ENCODE peak calls at places on chromosomes 13 and 19, in five cellular contexts. M is ascending aorta, C is RWPE1, O is adrenal gland, Q is GM13977. S is an unnamed sample.
A peak's percentile ranks its signal among the peaks of the same experiment; 100 is the strongest.

GRCh38 chr19:21698215-21698614 is 69.2 kb downstream of the ZNF100 start:
- DNase-seq in M (no peak), C (no peak), O (no peak), Q (no peak), S (no peak)

GRCh38 chr13:94704347-94705080 is 7.8 kb downstream of the SOX21 start:
- DNase-seq in M (no peak), C (no peak), O (no peak), Q (peak; percentile 16), S (peak; percentile 20)

GRCh38 chr19:33806434-33806881 is 9.8 kb downstream of the KCTD15 start:
- DNase-seq in M (no peak), C (no peak), O (no peak), Q (no peak), S (no peak)

GRCh38 chr19:10919352-10920287 is 8.8 kb downstream of the YIPF2 start:
- DNase-seq in M (no peak), C (no peak), O (no peak), Q (no peak), S (no peak)

GRCh38 chr13:97057196-97057595 is 62.9 kb upstream of the OXGR1 start:
- DNase-seq in M (no peak), C (no peak), O (no peak), Q (no peak), S (no peak)

GRCh38 chr13:61880576-61881283 is 465.1 kb upstream of the PCDH20 start:
- DNase-seq in M (no peak), C (no peak), O (no peak), Q (peak; percentile 37), S (peak; percentile 35)

GRCh38 chr13:45224181-45224580 is 23.3 kb upstream of the KCTD4 start:
- DNase-seq in M (no peak), C (no peak), O (no peak), Q (no peak), S (no peak)

GRCh38 chr19:51783373-51783772 is 11.6 kb upstream of the FPR3 start:
- DNase-seq in M (no peak), C (peak; percentile 29), O (no peak), Q (no peak), S (no peak)

GRCh38 chr13:32165791-32166190 is 134.2 kb downstream of the FRY start:
- DNase-seq in M (peak; percentile 72), C (peak; percentile 16), O (no peak), Q (no peak), S (no peak)

GRCh38 chr13:62296812-62297211 is 881.2 kb upstream of the PCDH20 start:
- DNase-seq in M (no peak), C (no peak), O (no peak), Q (no peak), S (no peak)

GRCh38 chr19:54421521-54421920 is 6.3 kb downstream of the TTYH1 start:
- DNase-seq in M (no peak), C (no peak), O (no peak), Q (no peak), S (no peak)

GRCh38 chr13:35157143-35157755 is 215.2 kb downstream of the NBEA start:
- DNase-seq in M (no peak), C (peak; percentile 38), O (peak; percentile 23), Q (peak; percentile 38), S (peak; percentile 34)

GRCh38 chr19:51660975-51661600 is 14.5 kb upstream of the SIGLEC14 start:
- DNase-seq in M (no peak), C (peak; percentile 29), O (peak; percentile 84), Q (peak; percentile 46), S (peak; percentile 67)

GRCh38 chr13:20828540-20829364 is 55.0 kb upstream of the EEF1AKMT1 start:
- DNase-seq in M (no peak), C (peak; percentile 45), O (peak; percentile 42), Q (peak; percentile 41), S (peak; percentile 34)

GRCh38 chr19:29837448-29837961 is 25.7 kb downstream of the CCNE1 start:
- DNase-seq in M (no peak), C (no peak), O (no peak), Q (peak; percentile 87), S (peak; percentile 82)

GRCh38 chr13:39374741-39375189 is 228.2 kb downstream of the LHFPL6 start:
- DNase-seq in M (no peak), C (no peak), O (no peak), Q (no peak), S (no peak)

GRCh38 chr19:6712692-6713670 is 7.5 kb downstream of the C3 start:
- DNase-seq in M (no peak), C (no peak), O (no peak), Q (no peak), S (peak; percentile 29)

GRCh38 chr19:46080561-46080960 is 39.8 kb upstream of the IGFL4 start:
- DNase-seq in M (no peak), C (no peak), O (no peak), Q (no peak), S (no peak)

GRCh38 chr19:7859766-7860165 is 14.4 kb downstream of the PRR36 start:
- DNase-seq in M (no peak), C (no peak), O (no peak), Q (no peak), S (no peak)

GRCh38 chr13:29713841-29714240 is 118.4 kb upstream of the SLC7A1 start:
- DNase-seq in M (no peak), C (peak; percentile 20), O (no peak), Q (no peak), S (no peak)

DNA sequence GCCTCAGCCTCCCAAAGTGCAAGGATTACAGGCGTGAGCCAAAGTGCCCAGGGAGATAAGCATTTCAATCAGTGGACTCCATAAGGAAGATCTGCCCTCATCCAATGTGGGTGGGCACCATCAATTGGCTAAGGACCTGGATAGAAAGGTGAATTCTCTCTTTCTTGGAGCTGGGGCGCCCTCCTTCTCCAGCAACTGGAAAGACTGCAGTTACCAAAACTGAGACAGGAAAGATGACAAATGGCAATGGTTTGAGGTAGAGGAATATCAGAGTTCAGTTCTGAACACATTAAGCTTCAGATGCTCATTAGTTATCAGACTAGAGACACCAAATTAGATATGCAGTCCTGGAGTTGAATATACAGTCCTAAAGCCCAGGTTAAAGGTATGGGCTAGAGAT is 10.5 kb upstream of the ELF1 start:
- DNase-seq in M (no peak), C (no peak), O (no peak), Q (no peak), S (no peak)
- TF ChIP-seq CTCF in M (no peak), C (no peak), O (no peak), Q (no peak), S (peak; percentile 14)

DNA sequence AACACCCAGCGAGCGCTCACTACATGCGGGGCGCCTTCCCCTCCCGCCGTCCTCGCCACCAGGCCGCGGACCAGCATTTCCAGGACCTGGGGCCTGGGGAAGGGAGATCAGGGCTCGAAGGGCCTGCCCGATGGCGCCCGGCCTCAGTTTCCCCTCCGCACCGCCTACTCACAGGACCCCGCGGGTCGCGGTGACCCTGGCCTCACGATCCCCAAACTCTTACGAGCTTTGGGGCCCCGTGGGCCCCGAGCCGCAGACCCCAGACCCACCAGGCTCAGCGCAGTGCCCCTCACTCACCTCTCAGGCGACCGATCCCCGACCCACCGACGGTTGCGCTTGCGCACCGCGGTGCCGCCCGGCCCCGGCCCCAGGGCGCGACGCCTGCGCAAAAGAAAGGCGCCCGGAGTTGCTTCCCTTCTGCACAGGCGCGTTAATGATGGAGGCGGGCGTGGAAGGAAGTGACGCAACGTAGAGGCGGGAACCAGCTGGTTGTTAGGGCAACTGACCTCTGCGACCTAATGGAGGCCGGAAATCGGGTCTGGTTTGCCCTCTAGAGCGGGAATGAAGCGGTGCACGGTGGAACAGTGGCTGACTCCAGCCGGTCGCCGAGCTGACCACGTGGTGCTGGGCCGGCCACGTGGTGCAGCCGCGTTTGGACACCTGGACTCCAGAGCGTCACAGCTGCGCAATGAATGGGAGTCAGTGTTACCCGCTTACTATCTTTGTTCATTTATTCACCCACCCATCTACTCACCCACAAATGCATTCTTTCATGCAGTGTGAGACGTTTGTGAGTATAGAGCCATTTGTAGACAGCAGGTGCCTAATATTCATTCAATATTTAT is at the start of gene SGTA:
- DNase-seq in M (peak; percentile 99), C (peak; percentile 97), O (peak; percentile 98), Q (peak; percentile 99), S (peak; percentile 98)
- TF ChIP-seq CTCF in M (peak; percentile 41), C (peak; percentile 44), O (peak; percentile 37), Q (peak; percentile 38), S (peak; percentile 38)

DNA sequence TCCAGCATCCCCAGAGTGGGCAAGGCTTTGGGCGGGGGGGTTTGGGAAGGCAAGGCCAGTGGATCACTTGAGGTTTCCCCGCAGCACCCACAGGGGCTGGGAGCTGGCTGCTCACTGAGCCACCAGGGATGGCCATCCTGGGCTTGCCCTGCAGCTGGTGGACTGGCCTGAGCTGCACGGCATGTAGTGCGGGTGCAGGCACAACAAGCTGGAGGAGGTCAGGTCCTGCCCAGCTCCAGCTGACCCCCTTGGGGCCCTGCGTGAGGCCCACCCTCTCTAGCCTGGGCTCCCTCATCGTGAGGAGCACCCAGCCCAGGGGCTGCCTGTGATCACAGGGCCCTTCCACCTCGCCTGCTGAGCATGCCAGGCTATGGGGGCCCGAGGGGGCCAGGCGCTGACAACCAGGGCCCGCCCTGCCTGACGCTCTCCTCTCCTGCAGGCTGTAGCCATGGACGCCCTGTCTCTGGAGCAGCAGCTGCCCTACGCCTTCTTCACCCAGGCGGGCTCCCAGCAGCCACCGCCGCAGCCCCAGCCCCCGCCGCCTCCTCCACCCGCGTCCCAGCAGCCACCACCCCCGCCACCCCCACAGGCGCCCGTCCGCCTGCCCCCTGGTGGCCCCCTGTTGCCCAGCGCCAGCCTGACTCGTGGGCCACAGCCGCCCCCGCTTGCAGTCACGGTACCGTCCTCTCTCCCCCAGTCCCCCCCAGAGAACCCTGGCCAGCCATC is 22.9 kb downstream of the COMP start:
- DNase-seq in M (no peak), C (no peak), O (no peak), Q (no peak), S (no peak)
- TF ChIP-seq CTCF in M (no peak), C (no peak), O (no peak), Q (no peak), S (no peak)

GRCh38 chr13:98129059-98129741 is 13.7 kb upstream of the FARP1 start:
- DNase-seq in M (no peak), C (no peak), O (no peak), Q (no peak), S (no peak)
- TF ChIP-seq CTCF in M (no peak), C (no peak), O (no peak), Q (no peak), S (no peak)

GRCh38 chr13:41848435-41849255 is 112.3 kb downstream of the VWA8 start:
- DNase-seq in M (no peak), C (no peak), O (no peak), Q (no peak), S (no peak)
- TF ChIP-seq CTCF in M (peak; percentile 13), C (no peak), O (no peak), Q (no peak), S (no peak)

GRCh38 chr13:54187461-54187860 is 1158.8 kb downstream of the OLFM4 start:
- DNase-seq in M (no peak), C (no peak), O (no peak), Q (no peak), S (no peak)

GRCh38 chr13:54183728-54184127 is 1155.1 kb downstream of the OLFM4 start:
- DNase-seq in M (no peak), C (no peak), O (no peak), Q (no peak), S (no peak)

GRCh38 chr13:54184576-54184975 is 1156.0 kb downstream of the OLFM4 start:
- DNase-seq in M (no peak), C (no peak), O (no peak), Q (no peak), S (no peak)

GRCh38 chr13:54185101-54185500 is 1156.5 kb downstream of the OLFM4 start:
- DNase-seq in M (no peak), C (no peak), O (no peak), Q (no peak), S (no peak)

DNA sequence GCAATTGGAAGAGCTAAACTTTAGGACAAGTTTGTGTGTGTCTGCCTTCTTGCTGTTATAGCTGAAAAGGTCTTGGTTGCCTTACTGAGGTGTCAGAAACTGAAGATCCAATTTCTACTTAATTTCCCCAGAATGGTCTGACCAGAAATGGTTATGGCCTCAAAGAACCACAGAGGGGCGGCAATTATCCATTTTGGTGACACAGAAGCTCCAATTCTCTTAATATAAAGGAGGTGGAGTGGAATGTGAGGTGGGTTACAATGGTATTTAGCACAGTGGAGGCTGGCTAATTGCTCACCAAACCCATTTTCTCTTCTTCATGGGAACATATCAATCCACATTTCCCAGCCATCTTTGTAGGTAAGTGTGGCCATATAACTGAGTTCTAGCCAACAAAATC is 1157.2 kb downstream of the OLFM4 start:
- DNase-seq in M (no peak), C (peak; percentile 3), O (no peak), Q (no peak), S (no peak)
- TF ChIP-seq CTCF in M (no peak), C (no peak), O (no peak), Q (no peak), S (no peak)